ENCODE peak calls at places on chromosomes 5 and 9, in four cellular contexts. F is MM.1S, P is GM23338, J is IMR-90. H is an unnamed sample. For H3K4me1, the result is how much of the 10 kb centered on the place peaks cover.

GRCh38 chr5:6732634-6733410 is 19.6 kb downstream of the TENT4A start:
- DNase-seq in F (no peak), P (no peak), J (peak), H (no peak)

GRCh38 chr5:152673601-152674000 is 268.5 kb upstream of the NMUR2 start:
- DNase-seq in P (no peak), F (no peak), J (no peak), H (no peak)

GRCh38 chr9:107819772-107820171 is 330.2 kb upstream of the KLF4 start:
- DNase-seq in P (no peak), F (no peak), J (no peak), H (no peak)

GRCh38 chr5:113612060-113612496 is 98.6 kb downstream of the YTHDC2 start:
- DNase-seq in J (peak), P (peak), F (peak), H (peak)

GRCh38 chr5:151234476-151235238 is 10.8 kb upstream of the CCDC69 start:
- DNase-seq in P (no peak), J (peak), F (peak), H (peak)

GRCh38 chr9:120394058-120394669 is 185.8 kb downstream of the CDK5RAP2 start:
- DNase-seq in F (no peak), P (no peak), J (peak), H (no peak)

GRCh38 chr5:31197183-31197582 is 3.7 kb downstream of the CDH6 start:
- DNase-seq in J (peak), F (no peak), P (no peak), H (no peak)

GRCh38 chr9:5801739-5802113 is 31.2 kb downstream of the ERMP1 start:
- DNase-seq in F (no peak), J (no peak), P (no peak), H (no peak)

GRCh38 chr5:142973932-142974331 is 203.8 kb downstream of the ARHGAP26 start:
- DNase-seq in J (no peak), F (no peak), P (no peak), H (no peak)

GRCh38 chr5:167657016-167657415 is 634.4 kb upstream of the WWC1 start:
- DNase-seq in F (no peak), P (no peak), J (no peak), H (no peak)

GRCh38 chr5:108508976-108509375 is 127.1 kb upstream of the FBXL17 start:
- DNase-seq in J (no peak), P (no peak), F (no peak), H (no peak)

GRCh38 chr5:172005708-172006377 is 595 bp downstream of the FBXW11 start:
- DNase-seq in P (peak), F (no peak), J (no peak), H (peak)

GRCh38 chr9:134492281-134492691 is 149.3 kb upstream of the COL5A1 start:
- DNase-seq in P (no peak), J (peak), F (no peak), H (no peak)

GRCh38 chr9:117672397-117672796 is 31.8 kb upstream of the TLR4 start:
- DNase-seq in F (no peak), P (no peak), J (no peak), H (no peak)

GRCh38 chr9:130448035-130448624 is 3.4 kb downstream of the ASS1 start:
- DNase-seq in F (no peak), J (peak), P (peak), H (peak)

GRCh38 chr9:81656871-81657337 is 32.4 kb downstream of the TLE1 start:
- DNase-seq in F (no peak), P (no peak), J (no peak), H (no peak)

GRCh38 chr9:97747201-97747965 is 50.2 kb upstream of the XPA start:
- DNase-seq in P (peak), F (no peak), J (no peak), H (no peak)

GRCh38 chr9:84705128-84705527 is 35.6 kb downstream of the NTRK2 start:
- DNase-seq in J (no peak), F (no peak), P (no peak), H (no peak)

GRCh38 chr9:125785187-125785840 is 38.1 kb downstream of the PBX3 start:
- DNase-seq in P (no peak), F (no peak), J (no peak), H (no peak)

GRCh38 chr5:153613143-153613542 is 122.7 kb downstream of the GRIA1 start:
- DNase-seq in J (peak), F (no peak), P (no peak), H (no peak)

GRCh38 chr5:159120446-159120845 is 20.7 kb upstream of the EBF1 start:
- DNase-seq in J (no peak), P (no peak), F (peak), H (no peak)

GRCh38 chr5:91074615-91075014 is 308.5 kb downstream of the ARRDC3 start:
- DNase-seq in F (no peak), J (peak), P (no peak), H (no peak)

GRCh38 chr5:180101451-180102105 is 30.0 kb upstream of the RNF130 start:
- DNase-seq in F (no peak), J (no peak), P (no peak), H (no peak)

GRCh38 chr5:135239461-135240282 is 159.4 kb downstream of the MACROH2A1 start:
- DNase-seq in P (no peak), J (peak), F (no peak), H (no peak)

GRCh38 chr5:137491121-137491520 is 8.0 kb downstream of the SPOCK1 start:
- DNase-seq in J (peak), F (no peak), P (no peak), H (no peak)

GRCh38 chr9:125241863-125242739 is 958 bp upstream of the HSPA5 start:
- DNase-seq in J (no peak), F (no peak), P (no peak), H (no peak)

GRCh38 chr5:123511290-123511647 is 708 bp upstream of the CSNK1G3 start:
- DNase-seq in F (no peak), P (peak), J (peak), H (no peak)

GRCh38 chr9:96501981-96502833 is 52.2 kb downstream of the HABP4 start:
- DNase-seq in P (no peak), J (no peak), F (no peak), H (no peak)

GRCh38 chr5:158482201-158482600 is 617.5 kb downstream of the EBF1 start:
- DNase-seq in P (no peak), F (no peak), J (no peak), H (no peak)

GRCh38 chr5:82092-82491 is 9.9 kb upstream of the PLEKHG4B start:
- DNase-seq in P (peak), J (peak), F (no peak), H (no peak)

DNA sequence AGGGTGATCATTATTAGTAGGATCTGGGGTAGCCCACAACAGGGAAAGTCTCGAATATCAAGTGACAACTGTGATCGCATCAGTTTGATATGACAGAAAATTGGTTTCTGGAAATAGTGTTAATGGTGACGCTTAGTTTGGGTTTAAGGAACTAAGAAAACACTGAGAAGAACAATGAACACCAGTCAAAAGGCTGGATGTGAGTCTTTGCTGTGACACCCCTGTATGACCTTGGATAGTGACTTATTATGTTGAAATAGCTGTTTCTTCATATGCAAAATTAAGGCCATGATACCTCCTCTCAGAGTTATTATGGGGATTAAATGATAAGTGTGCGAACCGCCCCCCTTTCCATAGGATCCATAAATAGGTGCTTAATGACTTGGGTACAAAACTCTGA is 917 bp downstream of the DNAJC25 start:
- DNase-seq in F (no peak), J (no peak), P (no peak), H (peak)
- H2AFZ ChIP-seq in F (peak), J (no peak), P (peak), H (peak)

DNA sequence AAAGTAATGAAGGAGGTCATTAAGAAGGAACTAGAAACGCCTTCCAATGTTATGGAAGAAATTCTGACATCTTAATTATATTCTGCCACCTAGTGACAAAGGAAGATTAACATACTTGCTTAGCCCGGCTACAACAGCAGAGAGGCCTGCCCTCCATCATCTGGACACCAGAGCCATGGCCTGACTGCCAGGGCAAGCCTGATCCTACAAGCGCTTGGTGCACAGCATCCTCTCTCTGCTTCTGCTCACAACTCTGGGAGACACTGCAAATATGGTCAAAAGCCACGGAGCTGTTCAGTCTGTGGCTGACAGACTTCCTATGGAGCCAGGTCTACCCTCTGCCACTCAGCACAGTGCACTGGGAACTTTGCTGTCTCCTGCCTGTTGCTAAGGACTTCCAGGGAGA is 87.3 kb upstream of the SLC44A1 start:
- DNase-seq in F (peak), P (peak), J (peak), H (peak)
- H3K4me1 ChIP-seq in F (under half), P (under half), J (under half), H (under half)

DNA sequence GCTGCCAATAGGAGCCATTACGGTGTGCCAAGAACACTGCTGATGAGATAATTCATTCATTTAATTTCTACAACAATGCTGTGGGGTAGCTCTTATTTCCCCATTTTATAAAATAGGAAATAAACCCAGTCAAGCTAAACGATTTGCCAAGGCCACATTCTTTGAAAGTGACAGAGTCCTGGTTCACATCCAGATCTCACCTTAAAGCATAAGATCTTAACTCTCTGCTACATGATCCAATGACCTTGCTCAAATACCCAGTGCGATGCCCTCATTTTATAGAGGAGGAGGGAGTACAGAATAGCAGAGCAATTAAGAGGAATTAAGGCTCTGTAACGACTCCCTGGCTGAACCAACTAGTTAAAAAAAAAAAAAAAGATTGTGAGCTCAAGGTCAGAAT is 5.0 kb downstream of the PDE6A start:
- DNase-seq in P (no peak), J (no peak), F (no peak), H (no peak)
- H3K4me2 ChIP-seq in P (no peak), J (no peak), F (no peak), H (no peak)

GRCh38 chr9:91991621-91992435 is 41.8 kb upstream of the ROR2 start:
- DNase-seq in J (no peak), P (no peak), F (no peak), H (no peak)
- H2AFZ ChIP-seq in J (peak), P (no peak), F (no peak), H (no peak)

DNA sequence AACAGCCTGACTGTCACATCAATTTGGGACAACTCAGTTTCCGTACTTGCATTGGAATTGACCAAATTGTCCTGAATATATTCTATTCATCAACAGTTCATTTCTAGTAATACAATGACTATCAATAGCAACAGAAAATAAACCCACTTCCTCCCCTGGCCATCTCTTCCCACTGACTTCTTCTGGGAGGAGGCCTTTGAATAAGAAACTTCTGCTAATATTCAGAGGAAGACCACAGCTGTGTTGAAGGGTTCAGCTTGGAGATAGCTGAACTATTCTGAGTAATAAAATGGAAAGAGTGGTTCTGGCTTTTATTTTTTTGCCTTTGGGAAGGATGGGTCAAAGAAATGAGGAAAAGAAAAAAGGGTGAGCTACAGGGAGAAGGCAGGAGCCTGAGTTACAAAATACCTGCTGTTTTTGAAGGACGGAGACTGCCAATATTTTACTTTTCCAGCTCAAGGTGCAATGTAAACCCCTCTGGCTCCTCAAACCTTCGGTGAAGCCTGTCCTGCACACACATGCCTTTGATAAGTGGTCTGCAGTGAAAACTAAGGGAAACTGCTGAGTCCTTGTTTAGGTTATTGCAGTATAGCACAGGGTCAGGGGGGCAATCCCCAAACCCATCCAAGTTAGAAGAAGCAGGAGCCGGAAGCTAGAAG is 29.9 kb downstream of the FYB1 start:
- DNase-seq in J (no peak), F (no peak), P (no peak), H (no peak)
- H3K4me1 ChIP-seq in J (under half), F (under half), P (under half), H (under half)

GRCh38 chr5:131521252-131521651 is 113.8 kb downstream of the RAPGEF6 start:
- DNase-seq in P (no peak), J (peak), F (no peak), H (no peak)

GRCh38 chr5:131525805-131526204 is 109.2 kb downstream of the RAPGEF6 start:
- DNase-seq in J (no peak), F (no peak), P (no peak), H (no peak)

GRCh38 chr5:131528682-131529081 is 106.3 kb downstream of the RAPGEF6 start:
- DNase-seq in F (no peak), P (no peak), J (no peak), H (no peak)

GRCh38 chr5:131524431-131524830 is 110.6 kb downstream of the RAPGEF6 start:
- DNase-seq in F (no peak), J (no peak), P (no peak), H (no peak)

DNA sequence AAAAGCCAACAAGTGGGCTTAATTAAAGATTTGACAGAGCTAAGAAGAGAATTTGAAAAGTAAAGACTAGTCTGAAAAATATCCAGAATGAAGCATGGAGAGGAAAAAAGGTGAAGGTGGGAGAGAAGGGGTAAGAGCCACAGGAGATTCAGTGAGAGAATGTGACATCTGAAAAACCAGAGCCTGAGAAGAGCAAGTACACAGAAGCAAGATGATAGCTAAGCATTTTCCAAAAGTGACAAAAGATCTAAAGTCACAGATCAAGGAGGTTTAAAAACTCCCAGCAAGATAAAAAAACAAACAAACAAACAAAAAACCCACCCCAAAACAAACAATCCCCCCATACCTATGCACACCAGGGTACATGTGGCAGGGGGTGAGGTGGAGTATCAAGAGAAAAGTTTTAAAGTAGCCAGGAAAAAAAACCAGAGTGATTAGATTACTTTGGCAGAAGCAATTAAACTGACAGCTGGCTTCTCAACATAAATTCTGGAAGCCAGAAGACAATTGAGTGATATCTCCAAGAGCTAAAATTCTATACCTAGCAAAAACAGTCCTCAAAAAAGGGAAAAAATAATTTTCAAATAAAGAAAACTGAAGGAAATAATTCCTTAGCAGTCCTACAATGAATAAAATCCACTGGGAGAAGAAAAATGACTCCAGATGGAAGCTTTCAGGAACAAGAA is 111.4 kb downstream of the RAPGEF6 start:
- DNase-seq in P (no peak), J (no peak), F (no peak), H (no peak)
- H3K4me2 ChIP-seq in P (no peak), J (no peak), F (no peak), H (no peak)

DNA sequence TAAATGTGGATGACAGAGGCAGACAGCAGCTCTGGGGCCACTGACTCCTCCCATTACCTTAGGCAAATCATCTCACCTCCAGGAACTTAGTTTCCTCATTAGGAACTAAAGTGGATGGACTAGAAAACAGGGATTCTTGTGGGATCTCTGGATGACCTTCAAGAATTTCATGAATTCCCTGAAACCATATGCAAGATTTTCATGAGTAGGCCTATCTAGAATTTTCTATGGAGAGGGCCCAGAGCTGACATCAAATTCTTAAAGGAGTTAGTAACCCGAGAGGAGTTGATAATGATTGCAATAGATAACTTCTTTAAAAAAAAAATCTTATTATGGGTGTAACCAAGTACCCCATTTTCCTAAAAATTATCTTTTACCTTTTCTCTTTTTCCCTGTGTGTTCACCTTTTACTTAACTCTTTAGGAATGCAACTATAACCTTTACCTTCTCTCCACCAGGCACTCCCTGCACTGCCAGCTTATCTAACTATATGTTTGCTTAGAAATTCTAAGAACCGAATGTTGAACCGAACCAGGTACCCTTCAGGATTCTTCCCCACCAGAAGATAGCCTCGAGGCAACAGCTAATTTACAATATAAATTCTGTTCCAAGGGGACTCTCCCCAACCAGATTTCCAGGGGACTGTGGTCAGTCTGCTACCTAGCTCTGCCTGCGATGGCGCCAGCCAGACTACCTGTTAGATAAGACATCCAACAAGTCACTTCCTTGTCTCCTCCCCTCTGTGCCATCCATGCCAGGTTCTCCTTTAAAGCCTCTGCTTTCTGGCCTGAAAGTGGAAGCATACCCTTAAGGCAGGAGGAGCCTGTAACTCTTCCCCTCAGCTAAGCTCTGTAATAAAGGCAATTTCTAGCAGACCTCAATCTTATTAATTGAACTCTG is 86.0 kb downstream of the GCNT4 start:
- DNase-seq in J (peak), P (peak), F (no peak), H (no peak)
- H2AFZ ChIP-seq in J (no peak), P (peak), F (no peak), H (no peak)

GRCh38 chr9:129072171-129072570 is 8.7 kb upstream of the DOLPP1 start:
- DNase-seq in P (no peak), F (no peak), J (no peak), H (no peak)
- H3K4me1 ChIP-seq in P (under half), F (under half), J (under half), H (under half)

DNA sequence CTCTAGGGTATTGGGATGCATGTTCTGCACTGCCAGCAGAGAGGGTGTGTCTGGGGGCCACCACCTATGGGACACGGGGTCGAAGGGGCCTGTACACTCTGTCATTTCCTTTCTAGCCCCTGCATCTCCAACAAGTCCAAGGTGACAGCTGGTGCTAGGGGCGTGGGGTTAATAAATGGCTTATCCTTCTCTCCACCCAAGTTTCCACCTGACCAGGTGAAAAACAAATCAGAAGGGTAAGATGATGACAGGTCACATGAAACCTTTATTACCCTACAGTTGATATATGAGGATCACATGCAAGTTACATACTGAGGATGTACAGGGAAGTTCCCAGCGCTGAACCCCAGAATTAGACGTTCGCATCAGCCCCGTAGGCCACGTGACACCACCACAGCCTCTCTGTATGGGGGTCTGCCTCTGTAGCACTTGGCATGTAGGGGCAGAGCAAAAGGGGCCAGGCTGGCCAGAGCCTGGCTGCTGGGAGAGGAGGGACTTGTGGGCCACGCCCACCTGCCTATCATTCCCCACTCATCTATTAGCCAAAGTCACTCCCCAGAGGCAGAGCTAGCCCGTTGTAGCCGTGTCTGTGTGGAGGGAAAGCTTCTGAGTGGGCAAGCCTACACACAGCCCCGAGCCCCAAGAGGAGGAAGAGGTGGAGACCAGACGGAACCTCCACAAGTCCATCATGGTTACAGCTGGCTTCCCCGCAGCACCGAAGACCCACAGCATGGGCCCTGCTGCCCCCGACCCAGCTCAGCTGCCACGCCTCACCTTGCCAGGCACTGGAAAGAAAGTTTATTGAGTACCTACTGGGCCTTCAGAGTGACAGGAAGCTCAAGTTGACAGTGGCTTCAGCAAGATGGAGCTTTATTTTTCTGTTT is 2.2 kb downstream of the TMEM141 start:
- DNase-seq in F (no peak), P (peak), J (no peak), H (no peak)
- H3K4me2 ChIP-seq in F (no peak), P (no peak), J (no peak), H (no peak)

H was measured in OCI-LY7.